ENCODE peak calls at places on chromosomes 12 and 14, in ten cellular contexts. V, D, U, H, W, J, K, N, Z and E are unnamed samples.
A peak's percentile ranks its signal among the peaks of the same experiment; 100 is the strongest.

GRCh38 chr12:18383203-18383602 is 121.9 kb downstream of the PIK3C2G start:
- DNase-seq in H (no peak), K (no peak), J (no peak), W (no peak), V (no peak), N (no peak), U (no peak), Z (no peak), D (peak; percentile 89), E (no peak)

GRCh38 chr12:121490401-121491257 is 90.2 kb downstream of the KDM2B start:
- DNase-seq in H (no peak), K (no peak), J (no peak), W (no peak), D (no peak), Z (no peak), N (no peak), U (no peak), V (no peak), E (no peak)

GRCh38 chr12:121797937-121798801 is 4.7 kb upstream of the RHOF start:
- DNase-seq in J (no peak), K (no peak), Z (peak; percentile 60), W (peak; percentile 77), H (peak; percentile 85), D (peak; percentile 50), U (peak; percentile 65), V (peak; percentile 87), N (peak; percentile 94), E (peak; percentile 54)

GRCh38 chr14:77574446-77575125 is 41.9 kb downstream of the SPTLC2 start:
- DNase-seq in K (no peak), U (no peak), V (no peak), D (peak; percentile 76), W (no peak), H (no peak), N (no peak), J (peak; percentile 5), Z (no peak), E (no peak)

GRCh38 chr12:112022241-112023016 is 9.2 kb downstream of the ERP29 start:
- DNase-seq in U (no peak), N (no peak), K (no peak), V (no peak), D (no peak), H (no peak), Z (no peak), J (no peak), W (no peak), E (no peak)

GRCh38 chr12:8078400-8078799 is 3.7 kb upstream of the NECAP1 start:
- DNase-seq in K (no peak), J (no peak), H (peak; percentile 43), D (peak; percentile 87), U (peak; percentile 45), Z (no peak), W (no peak), V (peak; percentile 22), N (no peak), E (no peak)

GRCh38 chr14:67918838-67919237 is 99.3 kb downstream of the RAD51B start:
- DNase-seq in H (no peak), W (no peak), Z (no peak), N (no peak), D (no peak), K (no peak), V (no peak), J (no peak), U (no peak), E (no peak)

GRCh38 chr12:107864235-107864634 is 89.7 kb downstream of the ASCL4 start:
- DNase-seq in D (no peak), K (no peak), V (no peak), N (no peak), W (no peak), J (no peak), U (no peak), H (no peak), Z (peak; percentile 81), E (no peak)

GRCh38 chr12:116046039-116046438 is 231.5 kb downstream of the MED13L start:
- DNase-seq in V (no peak), U (no peak), N (no peak), Z (no peak), D (no peak), J (no peak), K (no peak), W (no peak), H (no peak), E (no peak)

GRCh38 chr12:116044181-116044580 is 233.3 kb downstream of the MED13L start:
- DNase-seq in H (no peak), K (no peak), J (no peak), V (no peak), Z (no peak), U (no peak), N (peak; percentile 57), W (no peak), D (no peak), E (no peak)

GRCh38 chr12:116050266-116050665 is 227.2 kb downstream of the MED13L start:
- DNase-seq in H (no peak), D (no peak), Z (no peak), V (no peak), K (no peak), W (no peak), N (no peak), U (no peak), J (no peak), E (no peak)

GRCh38 chr12:116045158-116045557 is 232.3 kb downstream of the MED13L start:
- DNase-seq in K (no peak), W (no peak), Z (no peak), J (no peak), U (no peak), D (no peak), V (no peak), N (no peak), H (no peak), E (no peak)

DNA sequence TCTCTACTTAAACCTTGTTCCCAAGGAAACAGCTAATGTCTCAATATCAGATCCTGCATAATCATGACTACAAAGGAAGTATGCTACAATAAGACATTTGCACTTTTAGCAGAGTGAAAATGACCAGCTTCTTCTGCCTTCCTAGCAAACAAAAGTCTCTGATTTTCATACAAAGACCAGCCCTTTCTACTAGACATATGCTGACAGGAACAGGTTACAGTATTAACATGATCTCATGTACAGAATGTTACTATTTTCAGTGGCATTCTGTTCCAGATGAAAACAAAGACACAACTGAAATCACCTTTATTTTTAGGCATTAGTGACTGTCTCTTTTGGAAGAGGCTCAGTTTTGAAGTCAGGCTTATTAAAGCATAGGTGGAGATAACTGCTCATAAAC is 228.6 kb downstream of the MED13L start:
- DNase-seq in H (no peak), N (no peak), W (no peak), J (no peak), V (no peak), D (no peak), Z (no peak), K (no peak), U (no peak), E (no peak)
- H3K4me1 ChIP-seq in H (peaks cover 62% of the 10 kb centered on the region), N (peaks cover 14% of the 10 kb centered on the region), W (no peaks in the 10 kb centered on the region), J (peaks cover 69% of the 10 kb centered on the region), V (peaks cover 23% of the 10 kb centered on the region), D (peaks cover 4% of the 10 kb centered on the region), Z (peaks cover 29% of the 10 kb centered on the region), K (peaks cover 54% of the 10 kb centered on the region), U (no peaks in the 10 kb centered on the region), E (peaks cover 3% of the 10 kb centered on the region)

GRCh38 chr14:20614038-20614840 is 23.1 kb upstream of the RNASE12 start:
- DNase-seq in V (no peak), N (no peak), J (no peak), K (no peak), U (no peak), W (no peak), Z (no peak), D (no peak), H (peak; percentile 46), E (peak; percentile 24)

GRCh38 chr14:20615996-20616395 is 24.8 kb upstream of the RNASE12 start:
- DNase-seq in K (no peak), N (no peak), D (no peak), V (no peak), Z (no peak), U (no peak), W (no peak), J (peak; percentile 45), H (no peak), E (no peak)

GRCh38 chr14:20612403-20612802 is 21.2 kb upstream of the RNASE12 start:
- DNase-seq in D (no peak), K (no peak), J (no peak), N (no peak), W (no peak), Z (no peak), V (no peak), U (no peak), H (no peak), E (no peak)

GRCh38 chr14:20611277-20611676 is 20.1 kb upstream of the RNASE12 start:
- DNase-seq in N (no peak), H (no peak), W (no peak), U (no peak), Z (no peak), K (no peak), V (no peak), J (no peak), D (no peak), E (no peak)

DNA sequence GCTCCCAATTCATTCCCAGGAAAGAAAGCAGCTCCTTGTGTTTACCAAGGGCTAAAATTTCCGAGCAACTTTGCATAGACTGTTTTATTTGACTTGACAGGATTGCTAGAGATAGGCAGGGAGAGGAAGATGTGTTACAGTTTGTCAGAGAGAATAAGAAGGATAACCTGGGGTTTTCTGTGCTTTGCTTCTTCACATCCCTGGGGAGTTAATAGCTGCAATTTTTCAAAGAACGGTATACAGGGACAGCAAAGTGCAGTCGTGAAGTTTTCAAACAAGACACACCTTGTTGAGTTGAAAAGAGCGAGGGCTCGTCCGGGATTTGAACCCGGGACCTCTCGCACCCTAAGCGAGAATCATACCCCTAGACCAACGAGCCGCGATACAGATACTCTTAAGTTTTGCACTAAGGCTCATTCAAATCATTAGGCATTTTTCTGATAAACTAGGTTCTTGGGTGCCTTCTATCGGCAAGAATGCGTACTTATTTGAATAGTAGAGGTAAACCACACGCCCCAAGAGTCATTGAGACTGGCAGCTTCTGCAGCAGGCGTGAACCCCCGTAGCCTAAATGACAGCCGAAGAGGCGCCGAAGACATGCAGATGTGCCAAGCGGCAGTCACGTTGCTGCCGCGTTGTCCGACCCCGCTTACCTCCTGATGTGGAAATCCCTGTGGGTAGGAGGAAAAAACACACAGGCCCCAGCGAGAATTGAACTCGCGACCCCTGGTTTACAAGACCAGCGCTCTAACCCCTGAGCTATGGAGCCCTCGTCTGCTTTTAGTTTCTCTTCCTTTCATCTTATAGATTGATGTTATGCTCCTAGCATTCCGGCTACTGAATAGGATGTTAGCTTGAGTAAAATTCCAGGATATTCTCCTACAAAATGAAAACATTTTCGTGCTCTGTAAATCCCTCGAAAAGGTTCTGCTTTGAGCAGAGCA is 22.2 kb upstream of the RNASE12 start:
- DNase-seq in J (peak; percentile 97), H (peak; percentile 86), W (peak; percentile 86), V (peak; percentile 86), Z (peak; percentile 82), D (peak; percentile 99), U (peak; percentile 75), N (peak; percentile 75), K (peak; percentile 87), E (peak; percentile 94)
- TF ChIP-seq POLR2A in J (no peak), H (no peak), W (peak; percentile 29), V (peak; percentile 22), Z (no peak), D (no peak), U (no peak), N (no peak), K (no peak), E (no peak)

GRCh38 chr14:66104486-66104885 is 381.7 kb upstream of the CCDC196 start:
- DNase-seq in D (no peak), W (no peak), N (no peak), K (no peak), J (no peak), Z (no peak), H (no peak), U (no peak), V (no peak), E (no peak)

GRCh38 chr14:66101662-66102061 is 384.5 kb upstream of the CCDC196 start:
- DNase-seq in J (no peak), D (no peak), H (no peak), U (no peak), N (no peak), Z (no peak), K (no peak), V (no peak), W (no peak), E (no peak)

GRCh38 chr14:66094001-66094727 is 392.0 kb upstream of the CCDC196 start:
- DNase-seq in U (no peak), D (no peak), V (no peak), H (no peak), Z (peak; percentile 72), W (no peak), K (no peak), J (no peak), N (no peak), E (no peak)

GRCh38 chr14:66099451-66099850 is 386.7 kb upstream of the CCDC196 start:
- DNase-seq in J (no peak), V (no peak), K (no peak), Z (peak; percentile 75), D (no peak), U (no peak), N (no peak), H (no peak), W (no peak), E (no peak)

DNA sequence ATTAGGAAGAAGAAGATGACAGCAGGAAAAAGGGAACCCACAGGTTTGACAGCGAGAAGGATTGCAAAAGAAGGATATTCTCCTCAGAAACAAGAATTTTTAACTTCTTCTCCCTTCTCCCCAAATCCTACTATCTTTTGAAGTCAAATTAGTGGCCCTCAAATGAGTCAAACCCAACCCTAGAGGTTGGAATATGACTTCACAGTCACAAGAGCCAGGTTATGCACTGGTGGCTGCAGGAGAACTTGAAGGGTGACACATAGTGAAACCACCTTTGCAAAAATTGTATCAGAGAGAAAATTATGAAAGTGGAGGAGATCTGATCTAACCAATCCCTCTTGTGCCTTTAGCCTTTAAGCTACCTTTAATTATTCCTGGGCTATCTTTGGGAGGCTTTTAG is 386.2 kb upstream of the CCDC196 start:
- DNase-seq in N (no peak), K (no peak), J (no peak), V (no peak), D (no peak), Z (no peak), U (no peak), H (no peak), W (no peak), E (no peak)
- H3K27me3 ChIP-seq in N (no peaks in the 10 kb centered on the region), K (no peaks in the 10 kb centered on the region), J (no peaks in the 10 kb centered on the region), V (no peaks in the 10 kb centered on the region), D (no peaks in the 10 kb centered on the region), Z (no peaks in the 10 kb centered on the region), U (no peaks in the 10 kb centered on the region), H (no peaks in the 10 kb centered on the region), W (no peaks in the 10 kb centered on the region), E (no peaks in the 10 kb centered on the region)

DNA sequence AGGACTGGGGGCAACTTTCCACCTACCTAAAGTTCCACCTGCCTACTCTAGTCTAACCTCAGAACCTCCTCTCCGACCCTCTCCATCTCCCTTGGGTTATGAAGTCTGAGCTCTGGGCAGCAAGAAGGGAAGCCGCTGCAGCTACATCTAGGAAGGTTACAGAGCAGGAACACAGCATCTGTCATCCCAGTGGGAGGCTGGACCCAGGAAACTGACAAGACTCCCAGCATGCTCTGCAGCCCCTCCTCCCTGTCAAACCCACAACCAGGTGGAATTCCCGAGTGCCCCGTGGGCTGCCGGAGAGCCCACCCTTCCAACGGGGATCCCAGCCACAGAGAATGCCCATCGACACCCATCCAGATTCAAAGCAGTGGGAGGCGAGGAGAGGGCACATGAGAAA is 2.1 kb downstream of the TESC start:
- DNase-seq in W (no peak), N (no peak), K (no peak), J (no peak), D (no peak), V (no peak), H (no peak), U (no peak), Z (peak; percentile 12), E (no peak)
- H3K4me1 ChIP-seq in W (peaks cover 12% of the 10 kb centered on the region), N (peaks cover 5% of the 10 kb centered on the region), K (peaks cover 18% of the 10 kb centered on the region), J (peaks cover 28% of the 10 kb centered on the region), D (no peaks in the 10 kb centered on the region), V (peaks cover 18% of the 10 kb centered on the region), H (peaks cover 27% of the 10 kb centered on the region), U (peaks cover 10% of the 10 kb centered on the region), Z (peaks cover 16% of the 10 kb centered on the region), E (peaks cover 26% of the 10 kb centered on the region)